ENCODE peak calls at places on chromosomes 3 and 15, in ten cellular contexts. G, W, J, K, U, F, Q, E, Y and Z are unnamed samples.

GRCh38 chr15:68268405-68268804 is 9.1 kb upstream of the FEM1B start:
- DNase-seq in K (no peak), J (no peak), W (no peak), Y (peak), G (no peak), Q (no peak), U (no peak), F (no peak), E (no peak), Z (no peak)

GRCh38 chr3:157412323-157412845 is 24.3 kb upstream of the PTX3 start:
- DNase-seq in E (no peak), J (no peak), W (no peak), K (no peak), Y (peak), Q (no peak), F (peak), U (no peak), G (no peak), Z (no peak)

GRCh38 chr3:99863002-99863401 is 45.3 kb downstream of the CMSS1 start:
- DNase-seq in K (no peak), G (no peak), E (no peak), W (no peak), F (no peak), Y (no peak), U (no peak), Q (no peak), J (no peak), Z (no peak)

GRCh38 chr3:25678581-25678980 is 13.9 kb upstream of the TOP2B start:
- DNase-seq in W (no peak), G (peak), Q (no peak), J (no peak), U (no peak), E (no peak), Y (no peak), K (no peak), F (no peak), Z (no peak)

GRCh38 chr3:72214065-72215048 is 429.4 kb upstream of the PROK2 start:
- DNase-seq in J (no peak), W (no peak), G (no peak), Q (no peak), E (no peak), U (no peak), K (no peak), F (no peak), Y (no peak), Z (no peak)

GRCh38 chr3:64741344-64741743 is 53.5 kb upstream of the ADAMTS9 start:
- DNase-seq in E (no peak), Q (no peak), U (no peak), F (no peak), W (peak), K (no peak), G (no peak), Y (no peak), J (no peak), Z (no peak)

GRCh38 chr15:64699767-64700388 is 75.5 kb downstream of the RBPMS2 start:
- DNase-seq in F (no peak), E (no peak), G (peak), Q (no peak), K (no peak), Y (no peak), W (no peak), J (no peak), U (no peak), Z (peak)

GRCh38 chr3:31530039-31530983 is 2.4 kb upstream of the STT3B start:
- DNase-seq in U (no peak), E (no peak), J (no peak), G (no peak), K (no peak), F (no peak), Y (no peak), Q (no peak), W (no peak), Z (peak)

GRCh38 chr3:134363381-134363755 is 10.9 kb downstream of the AMOTL2 start:
- DNase-seq in G (no peak), E (no peak), U (no peak), J (no peak), Y (no peak), Q (no peak), W (no peak), F (no peak), K (no peak), Z (no peak)

GRCh38 chr15:50797926-50798325 is 32.4 kb upstream of the SPPL2A start:
- DNase-seq in G (no peak), U (no peak), Q (no peak), W (peak), J (no peak), E (peak), Y (no peak), K (no peak), F (no peak), Z (no peak)

GRCh38 chr3:120763601-120764000 is 21.1 kb downstream of the GTF2E1 start:
- DNase-seq in W (no peak), G (no peak), E (no peak), K (peak), U (no peak), Y (no peak), J (no peak), F (no peak), Q (no peak), Z (no peak)

GRCh38 chr3:155089495-155089894 is 9.4 kb downstream of the MME start:
- DNase-seq in K (no peak), E (no peak), F (no peak), U (no peak), Q (no peak), G (no peak), J (no peak), Y (no peak), W (no peak), Z (no peak)

GRCh38 chr3:161770532-161771386 is 274.2 kb downstream of the OTOL1 start:
- DNase-seq in F (no peak), E (no peak), Y (no peak), Q (no peak), G (no peak), U (no peak), J (peak), K (peak), W (no peak), Z (no peak)

GRCh38 chr15:41476416-41477048 is 17.1 kb upstream of the ITPKA start:
- DNase-seq in K (no peak), Q (no peak), W (peak), G (no peak), E (no peak), F (no peak), Y (no peak), U (no peak), J (no peak), Z (no peak)

GRCh38 chr3:114867359-114867758 is 279.7 kb downstream of the ZBTB20 start:
- DNase-seq in Q (no peak), E (no peak), J (no peak), K (no peak), F (no peak), W (no peak), U (no peak), Y (no peak), G (no peak), Z (peak)

GRCh38 chr3:78507196-78507984 is 1260.4 kb downstream of the ROBO1 start:
- DNase-seq in J (no peak), Q (no peak), F (no peak), K (no peak), G (no peak), Y (no peak), W (no peak), U (peak), E (peak), Z (peak)

GRCh38 chr3:130091958-130092357 is 10.3 kb downstream of the ALG1L2 start:
- DNase-seq in W (no peak), U (no peak), Q (no peak), Y (no peak), E (no peak), K (no peak), G (no peak), F (no peak), J (no peak), Z (no peak)

GRCh38 chr15:38085931-38086562 is 151.6 kb downstream of the TMCO5A start:
- DNase-seq in W (no peak), F (no peak), G (no peak), Q (no peak), J (peak), E (no peak), K (peak), U (no peak), Y (no peak), Z (no peak)

GRCh38 chr3:177089120-177089519 is 108.2 kb downstream of the TBL1XR1 start:
- DNase-seq in K (no peak), U (no peak), E (no peak), Q (no peak), J (no peak), F (no peak), G (no peak), Y (no peak), W (no peak), Z (no peak)

GRCh38 chr15:86570738-86571137 is 491.1 kb downstream of the AGBL1 start:
- DNase-seq in J (no peak), G (no peak), K (no peak), Y (no peak), E (no peak), U (no peak), Q (no peak), F (no peak), W (no peak), Z (no peak)

GRCh38 chr3:148791955-148792354 is 35.7 kb upstream of the CPB1 start:
- DNase-seq in U (no peak), K (no peak), Q (no peak), Y (no peak), F (no peak), J (no peak), G (no peak), E (no peak), W (no peak), Z (no peak)

GRCh38 chr15:90603893-90604292 is 74.2 kb downstream of the CRTC3 start:
- DNase-seq in E (peak), W (no peak), U (no peak), Y (no peak), K (peak), G (no peak), J (peak), F (no peak), Q (peak), Z (peak)

GRCh38 chr3:149373235-149374125 is 4.0 kb downstream of the TM4SF1 start:
- DNase-seq in U (no peak), G (peak), F (no peak), Q (no peak), W (no peak), Y (no peak), J (no peak), E (no peak), K (no peak), Z (no peak)

GRCh38 chr3:13550791-13551360 is 2.0 kb downstream of the FBLN2 start:
- DNase-seq in J (no peak), K (no peak), F (no peak), Q (no peak), E (no peak), G (no peak), W (no peak), U (no peak), Y (no peak), Z (no peak)

GRCh38 chr3:123759311-123759710 is 124.8 kb downstream of the MYLK start:
- DNase-seq in K (no peak), Q (no peak), E (no peak), J (peak), Y (no peak), U (no peak), F (no peak), G (no peak), W (no peak), Z (no peak)

GRCh38 chr3:126152458-126152857 is 27.9 kb downstream of the ALDH1L1 start:
- DNase-seq in J (no peak), G (no peak), E (no peak), Y (no peak), K (no peak), Q (peak), F (no peak), U (no peak), W (peak), Z (peak)

GRCh38 chr3:145015243-145015642 is 1043.6 kb downstream of the DIPK2A start:
- DNase-seq in Q (no peak), K (no peak), E (no peak), F (no peak), J (no peak), W (no peak), U (no peak), Y (no peak), G (no peak), Z (no peak)

GRCh38 chr3:169607909-169608308 is 55.6 kb downstream of the MECOM start:
- DNase-seq in U (no peak), E (no peak), G (no peak), W (no peak), F (no peak), Y (no peak), K (no peak), Q (no peak), J (no peak), Z (no peak)

GRCh38 chr3:160661660-160662059 is 15.3 kb upstream of the ARL14 start:
- DNase-seq in E (no peak), Q (no peak), K (peak), Y (no peak), J (no peak), F (peak), U (no peak), W (no peak), G (no peak), Z (no peak)

GRCh38 chr3:108620250-108620649 is 30.7 kb downstream of the DZIP3 start:
- DNase-seq in E (peak), F (no peak), Q (no peak), W (no peak), J (no peak), U (no peak), G (no peak), Y (no peak), K (no peak), Z (no peak)

GRCh38 chr3:139303216-139303615 is 40.6 kb upstream of the MRPS22 start:
- DNase-seq in Q (no peak), K (no peak), Y (no peak), J (no peak), U (no peak), E (no peak), W (no peak), F (no peak), G (no peak), Z (no peak)

GRCh38 chr3:47015151-47015550 is 35.7 kb downstream of the NBEAL2 start:
- DNase-seq in G (no peak), Q (no peak), K (no peak), F (no peak), Y (no peak), E (no peak), W (no peak), J (no peak), U (no peak), Z (no peak)

GRCh38 chr15:68211656-68212320 is 6.7 kb upstream of the CALML4 start:
- DNase-seq in J (no peak), G (no peak), Q (no peak), Y (no peak), E (no peak), U (no peak), W (no peak), F (no peak), K (no peak), Z (no peak)

GRCh38 chr15:90481023-90481422 is 48.7 kb upstream of the CRTC3 start:
- DNase-seq in J (no peak), K (peak), U (no peak), W (no peak), F (no peak), Y (no peak), E (no peak), Q (peak), G (no peak), Z (no peak)